ENCODE peak calls at places on chromosomes 13 and 19, in nine cellular contexts. I, U, Z, J, Y, O, F, D and T are unnamed samples.

GRCh38 chr13:48094404-48094780 is 512 bp downstream of the MED4 start:
- DNase-seq in Z (no peak), J (no peak), D (no peak), I (no peak), Y (peak), O (peak), U (no peak), F (no peak), T (no peak)

GRCh38 chr19:15320118-15320517 is 12.2 kb downstream of the BRD4 start:
- DNase-seq in Z (no peak), U (no peak), D (no peak), Y (no peak), J (no peak), O (no peak), F (no peak), I (no peak), T (peak)

GRCh38 chr19:10270616-10271394 is at the start of gene ICAM1:
- DNase-seq in J (peak), F (peak), I (peak), D (no peak), O (peak), Y (no peak), Z (peak), U (peak), T (no peak)

GRCh38 chr13:28805193-28805819 is 14.8 kb upstream of the MTUS2 start:
- DNase-seq in D (no peak), U (no peak), F (no peak), I (no peak), Y (peak), Z (no peak), O (peak), J (no peak), T (no peak)

GRCh38 chr19:51293571-51294210 is 17.8 kb upstream of the IGLON5 start:
- DNase-seq in D (no peak), U (no peak), J (no peak), O (no peak), Y (no peak), Z (no peak), F (no peak), I (no peak), T (no peak)

GRCh38 chr13:51222510-51223283 is 499 bp downstream of the FAM124A start:
- DNase-seq in I (no peak), Z (no peak), F (no peak), O (peak), Y (peak), U (no peak), D (no peak), J (no peak), T (no peak)

GRCh38 chr19:29404951-29405727 is 120.7 kb upstream of the VSTM2B start:
- DNase-seq in U (peak), F (no peak), Y (peak), D (no peak), O (no peak), I (peak), Z (no peak), J (no peak), T (no peak)

GRCh38 chr13:27635256-27635655 is 13.6 kb downstream of the POLR1D start:
- DNase-seq in D (no peak), F (no peak), J (no peak), U (no peak), I (no peak), Y (no peak), Z (no peak), O (no peak), T (no peak)

GRCh38 chr13:53250272-53250875 is 221.8 kb downstream of the OLFM4 start:
- DNase-seq in I (no peak), O (peak), Z (peak), Y (peak), F (no peak), U (peak), J (no peak), D (no peak), T (peak)

GRCh38 chr13:85241045-85241444 is 558.2 kb downstream of the SLITRK6 start:
- DNase-seq in O (no peak), I (no peak), Y (no peak), Z (peak), J (no peak), D (no peak), F (no peak), U (no peak), T (peak)

GRCh38 chr19:54803410-54803809 is at the start of gene KIR2DL4:
- DNase-seq in D (no peak), Z (no peak), O (peak), U (no peak), I (no peak), Y (no peak), J (no peak), F (no peak), T (no peak)

GRCh38 chr13:65063753-65064152 is 2166.4 kb downstream of the PCDH9 start:
- DNase-seq in O (no peak), Y (no peak), J (no peak), Z (no peak), U (no peak), I (no peak), F (no peak), D (no peak), T (peak)

GRCh38 chr13:54875111-54875510 is 1846.5 kb downstream of the OLFM4 start:
- DNase-seq in J (no peak), Y (no peak), U (no peak), Z (no peak), O (no peak), D (no peak), F (no peak), I (no peak), T (no peak)

GRCh38 chr19:12784394-12784870 is 6.9 kb upstream of the JUNB start:
- DNase-seq in Z (no peak), D (no peak), O (no peak), Y (no peak), J (no peak), F (no peak), I (no peak), U (no peak), T (no peak)

GRCh38 chr13:20118268-20119140 is 42.3 kb downstream of the GJA3 start:
- DNase-seq in I (peak), F (peak), Y (peak), D (peak), J (peak), Z (no peak), O (peak), U (peak), T (no peak)

GRCh38 chr19:18445252-18445948 is 7.5 kb upstream of the ISYNA1 start:
- DNase-seq in Y (no peak), D (no peak), Z (no peak), U (no peak), I (no peak), F (no peak), J (no peak), O (no peak), T (no peak)

GRCh38 chr13:114022309-114022669 is 48.4 kb upstream of the C13orf46 start:
- DNase-seq in J (no peak), Z (no peak), Y (no peak), U (no peak), F (no peak), O (no peak), D (no peak), I (no peak), T (no peak)

GRCh38 chr19:13976446-13976845 is 24.1 kb downstream of the DCAF15 start:
- DNase-seq in Y (no peak), U (no peak), Z (no peak), I (no peak), J (no peak), D (no peak), F (no peak), O (no peak), T (no peak)

GRCh38 chr13:41542281-41542680 is 84.9 kb downstream of the RGCC start:
- DNase-seq in J (no peak), U (no peak), Y (no peak), F (no peak), O (no peak), Z (no peak), D (no peak), I (no peak), T (no peak)

GRCh38 chr13:109787135-109787954 is 962 bp upstream of the IRS2 start:
- DNase-seq in F (no peak), I (peak), Z (no peak), J (peak), O (no peak), Y (peak), U (peak), D (no peak), T (no peak)

GRCh38 chr13:109785141-109785891 is 1.1 kb downstream of the IRS2 start:
- DNase-seq in J (peak), F (no peak), Y (peak), D (no peak), U (peak), Z (peak), I (peak), O (peak), T (no peak)

GRCh38 chr13:109784590-109785140 is 1.7 kb downstream of the IRS2 start:
- DNase-seq in Y (peak), J (peak), I (peak), Z (peak), F (peak), U (peak), O (peak), D (no peak), T (no peak)

GRCh38 chr13:109786457-109787134 is at the start of gene IRS2:
- DNase-seq in Z (peak), I (peak), D (peak), U (peak), J (peak), O (peak), F (peak), Y (peak), T (peak)

GRCh38 chr13:109785892-109786450 is 412 bp downstream of the IRS2 start:
- DNase-seq in I (no peak), Y (no peak), Z (no peak), U (peak), J (peak), D (no peak), O (no peak), F (no peak), T (no peak)
- H3K27ac ChIP-seq in I (peak), Y (peak), Z (peak), U (peak), J (peak), D (peak), O (peak), F (peak), T (no peak)

GRCh38 chr19:8630796-8631424 is 477 bp downstream of the NFILZ start:
- DNase-seq in U (no peak), O (no peak), I (no peak), Y (no peak), D (no peak), Z (no peak), J (no peak), F (no peak), T (no peak)
- H3K27ac ChIP-seq in U (peak), O (peak), I (peak), Y (no peak), D (peak), Z (no peak), J (no peak), F (no peak), T (no peak)

GRCh38 chr19:1938071-1938470 is 2.9 kb upstream of the CSNK1G2 start:
- DNase-seq in Z (no peak), I (no peak), Y (no peak), U (no peak), F (no peak), D (no peak), O (no peak), J (no peak), T (no peak)

GRCh38 chr19:1935484-1936208 is 5.3 kb upstream of the CSNK1G2 start:
- DNase-seq in O (peak), F (no peak), I (no peak), Y (no peak), D (no peak), J (peak), Z (no peak), U (peak), T (no peak)

GRCh38 chr19:1933942-1934341 is 7.0 kb upstream of the CSNK1G2 start:
- DNase-seq in O (no peak), F (no peak), J (no peak), Y (no peak), Z (no peak), I (no peak), D (no peak), U (no peak), T (no peak)

GRCh38 chr19:1936916-1937610 is 3.9 kb upstream of the CSNK1G2 start:
- DNase-seq in I (no peak), F (no peak), Z (no peak), J (no peak), O (no peak), Y (no peak), D (no peak), U (no peak), T (no peak)

GRCh38 chr19:1936430-1936829 is 4.5 kb upstream of the CSNK1G2 start:
- DNase-seq in D (no peak), U (no peak), Z (no peak), F (no peak), J (no peak), I (no peak), Y (no peak), O (no peak), T (no peak)
- H3K27ac ChIP-seq in D (no peak), U (peak), Z (no peak), F (no peak), J (peak), I (no peak), Y (no peak), O (no peak), T (no peak)

GRCh38 chr19:2540646-2541454 is 64.9 kb downstream of the GADD45B start:
- DNase-seq in I (peak), D (no peak), J (peak), F (no peak), U (peak), O (peak), Z (peak), Y (peak), T (peak)

GRCh38 chr19:2542341-2543069 is 66.6 kb downstream of the GADD45B start:
- DNase-seq in Y (peak), Z (peak), I (no peak), D (no peak), J (no peak), F (no peak), U (peak), O (no peak), T (no peak)

GRCh38 chr19:2538096-2538757 is 62.3 kb downstream of the GADD45B start:
- DNase-seq in J (no peak), O (no peak), D (no peak), F (no peak), Z (no peak), U (no peak), Y (no peak), I (no peak), T (no peak)

GRCh38 chr19:2537544-2537943 is 61.6 kb downstream of the GADD45B start:
- DNase-seq in Z (no peak), I (no peak), Y (no peak), D (no peak), J (no peak), U (no peak), F (no peak), O (no peak), T (no peak)

DNA sequence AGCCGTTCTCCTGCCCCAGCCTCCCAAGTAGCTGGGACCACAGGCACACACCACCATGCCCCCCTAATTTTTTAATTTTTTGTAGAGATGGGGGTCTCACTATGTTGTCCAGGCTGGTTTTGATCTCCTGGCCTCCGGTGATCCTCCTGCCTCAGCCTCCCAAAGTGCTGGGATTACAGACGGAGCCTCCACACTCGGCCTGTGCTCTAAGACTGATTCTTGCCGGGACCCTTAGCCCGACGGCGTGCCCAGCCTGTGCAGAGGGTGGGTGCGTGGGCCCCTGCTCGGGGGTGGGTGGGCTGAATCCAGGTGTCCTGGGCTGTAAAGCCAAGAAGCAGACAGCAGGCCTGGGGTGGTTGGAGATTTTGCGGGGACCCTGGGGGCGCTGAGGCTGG is 64.3 kb downstream of the GADD45B start:
- DNase-seq in Y (no peak), I (no peak), F (no peak), Z (no peak), O (no peak), J (no peak), D (no peak), U (no peak), T (no peak)
- H3K27ac ChIP-seq in Y (peak), I (peak), F (no peak), Z (peak), O (peak), J (peak), D (peak), U (peak), T (peak)

GRCh38 chr13:112686987-112687386 is 2.9 kb upstream of the ATP11A start:
- DNase-seq in Y (no peak), J (no peak), I (no peak), Z (no peak), U (no peak), D (no peak), O (no peak), F (no peak), T (no peak)

GRCh38 chr13:112686364-112686763 is 3.5 kb upstream of the ATP11A start:
- DNase-seq in J (no peak), Y (no peak), I (no peak), F (no peak), O (no peak), U (no peak), Z (no peak), D (no peak), T (no peak)

GRCh38 chr13:112688560-112689497 is 1.0 kb upstream of the ATP11A start:
- DNase-seq in D (no peak), U (peak), F (peak), O (no peak), J (no peak), Y (peak), I (no peak), Z (no peak), T (no peak)

GRCh38 chr13:112689498-112690241 is at the start of gene ATP11A:
- DNase-seq in J (peak), Z (peak), F (peak), O (peak), U (peak), I (peak), D (peak), Y (peak), T (peak)

GRCh38 chr13:112687836-112688559 is 1.8 kb upstream of the ATP11A start:
- DNase-seq in Y (no peak), F (no peak), D (no peak), J (no peak), O (no peak), Z (no peak), I (no peak), U (no peak), T (no peak)
- H3K27ac ChIP-seq in Y (no peak), F (peak), D (no peak), J (no peak), O (peak), Z (no peak), I (peak), U (peak), T (no peak)

DNA sequence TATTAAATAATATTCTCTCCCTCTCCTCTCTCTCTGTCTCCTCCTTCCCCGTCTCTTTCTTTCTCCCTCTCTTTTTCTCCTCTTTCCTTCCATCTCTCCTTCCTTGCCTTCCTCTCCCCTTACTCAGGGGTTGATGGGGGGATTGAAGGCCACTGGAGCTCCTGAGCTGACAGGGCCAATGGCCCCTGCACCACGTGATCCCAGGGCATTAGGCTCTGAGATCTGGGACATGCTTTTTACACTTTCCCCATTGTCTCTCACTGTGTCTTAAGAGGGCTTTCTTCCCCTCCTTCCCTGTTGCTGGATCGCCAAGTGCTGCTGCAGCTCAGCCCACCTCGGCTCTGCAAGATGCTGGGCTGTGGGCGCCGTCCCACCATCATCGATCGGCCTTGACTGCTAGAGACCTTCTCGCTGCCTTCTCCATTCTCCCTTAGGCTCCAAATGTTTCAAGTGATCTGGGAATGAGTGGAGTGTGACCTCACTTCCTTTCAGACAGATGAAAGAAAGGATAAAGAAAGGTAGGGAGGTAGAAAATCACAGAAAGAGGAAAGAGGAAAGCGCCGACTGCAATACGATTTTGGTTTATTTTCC is 42.2 kb downstream of the COL4A1 start:
- DNase-seq in O (no peak), I (peak), U (no peak), Z (no peak), D (no peak), F (no peak), J (no peak), Y (no peak), T (no peak)
- H3K27ac ChIP-seq in O (peak), I (peak), U (peak), Z (no peak), D (no peak), F (no peak), J (peak), Y (no peak), T (no peak)

GRCh38 chr13:35231426-35231825 is 245.1 kb downstream of the MAB21L1 start:
- DNase-seq in Z (no peak), D (no peak), O (peak), F (no peak), U (no peak), I (no peak), J (no peak), Y (no peak), T (no peak)
- H3K27ac ChIP-seq in Z (no peak), D (no peak), O (no peak), F (no peak), U (no peak), I (no peak), J (no peak), Y (no peak), T (no peak)

GRCh38 chr13:77386046-77386445 is 59.2 kb upstream of the MYCBP2 start:
- DNase-seq in J (no peak), U (no peak), Y (no peak), F (no peak), Z (no peak), D (no peak), O (no peak), I (no peak), T (no peak)
- H3K27ac ChIP-seq in J (no peak), U (no peak), Y (no peak), F (no peak), Z (no peak), D (no peak), O (no peak), I (no peak), T (no peak)